ENCODE peak calls at places on chromosomes 2 and 18, in nine cellular contexts. R is cardiac fibroblast, T is M059J, V is NCI-H1417, G is D341Med, A is A549, M is amygdala, H is SW480, O is NCI-H69. B is an unnamed sample.

GRCh38 chr18:23422751-23423418 is 30.2 kb upstream of the RIOK3 start:
- DNase-seq in R (peak), T (peak), V (peak), G (no peak), A (peak), M (no peak), H (peak), O (peak), B (no peak)

GRCh38 chr2:23270810-23271209 is 114.2 kb upstream of the KLHL29 start:
- DNase-seq in R (no peak), T (no peak), V (no peak), G (no peak), A (no peak), M (no peak), H (no peak), O (no peak), B (no peak)

GRCh38 chr2:163556511-163556910 is 179.3 kb downstream of the FIGN start:
- DNase-seq in R (no peak), T (no peak), V (no peak), G (no peak), A (no peak), M (no peak), H (no peak), O (no peak), B (no peak)

GRCh38 chr18:28407681-28408080 is 230.8 kb upstream of the CDH2 start:
- DNase-seq in R (no peak), T (no peak), V (no peak), G (no peak), A (no peak), M (no peak), H (no peak), O (no peak), B (no peak)

GRCh38 chr2:32357545-32358482 is 991 bp downstream of the BIRC6 start:
- DNase-seq in R (peak), T (peak), V (peak), G (peak), A (no peak), M (no peak), H (peak), O (peak), B (peak)

GRCh38 chr2:10761591-10761990 is 40.2 kb downstream of the ATP6V1C2 start:
- DNase-seq in R (no peak), T (no peak), V (no peak), G (no peak), A (no peak), M (no peak), H (no peak), O (no peak), B (no peak)

GRCh38 chr2:28268386-28268785 is 124.3 kb upstream of the FOSL2 start:
- DNase-seq in R (peak), T (no peak), V (no peak), G (no peak), A (no peak), M (no peak), H (no peak), O (no peak), B (peak)

GRCh38 chr18:9775172-9775571 is 67.1 kb downstream of the RAB31 start:
- DNase-seq in R (no peak), T (no peak), V (no peak), G (no peak), A (no peak), M (no peak), H (no peak), O (no peak), B (peak)

B was measured in cardiac muscle cell.